ENCODE peak calls at places on chromosomes 4 and X, in six cellular contexts. One of them, this sample, is unnamed.

GRCh38 chr4:103400405-103400804 is 202.3 kb upstream of the CENPE start:
- DNase-seq in stimulated activated CD4-positive, alpha-beta T cell treated with anti-CD3 and anti-CD28 coated beads, Interleukin-4, amount 100 ng/mL, for 24 hours: no peak
- DNase-seq in iPS-NIHi11: peak; percentile 15
- DNase-seq in naive thymus-derived CD8-positive, alpha-beta T cell: no peak
- DNase-seq in NCI-H2081: no peak
- DNase-seq in DMS153: no peak
- DNase-seq in this sample: no peak

GRCh38 chr4:59987289-59987688 is 1212.8 kb upstream of the ADGRL3 start:
- DNase-seq in stimulated activated CD4-positive, alpha-beta T cell treated with anti-CD3 and anti-CD28 coated beads, Interleukin-4, amount 100 ng/mL, for 24 hours: no peak
- DNase-seq in iPS-NIHi11: no peak
- DNase-seq in naive thymus-derived CD8-positive, alpha-beta T cell: no peak
- DNase-seq in NCI-H2081: no peak
- DNase-seq in DMS153: no peak
- DNase-seq in this sample: no peak

GRCh38 chrX:37653397-37654085 is 32.0 kb upstream of the XK start:
- DNase-seq in stimulated activated CD4-positive, alpha-beta T cell treated with anti-CD3 and anti-CD28 coated beads, Interleukin-4, amount 100 ng/mL, for 24 hours: no peak
- DNase-seq in iPS-NIHi11: no peak
- DNase-seq in naive thymus-derived CD8-positive, alpha-beta T cell: no peak
- DNase-seq in NCI-H2081: no peak
- DNase-seq in DMS153: no peak
- DNase-seq in this sample: no peak

GRCh38 chr4:111717916-111718315 is 427.3 kb upstream of the FAM241A start:
- DNase-seq in stimulated activated CD4-positive, alpha-beta T cell treated with anti-CD3 and anti-CD28 coated beads, Interleukin-4, amount 100 ng/mL, for 24 hours: no peak
- DNase-seq in iPS-NIHi11: no peak
- DNase-seq in naive thymus-derived CD8-positive, alpha-beta T cell: no peak
- DNase-seq in NCI-H2081: no peak
- DNase-seq in DMS153: no peak
- DNase-seq in this sample: no peak

GRCh38 chrX:110407910-110408545 is 49.4 kb downstream of the RTL9 start:
- DNase-seq in stimulated activated CD4-positive, alpha-beta T cell treated with anti-CD3 and anti-CD28 coated beads, Interleukin-4, amount 100 ng/mL, for 24 hours: peak; percentile 60
- DNase-seq in iPS-NIHi11: peak; percentile 32
- DNase-seq in naive thymus-derived CD8-positive, alpha-beta T cell: peak; percentile 45
- DNase-seq in NCI-H2081: peak; percentile 78
- DNase-seq in DMS153: peak; percentile 31
- DNase-seq in this sample: peak; percentile 57

GRCh38 chr4:156888762-156889161 is 82.8 kb downstream of the PDGFC start:
- DNase-seq in stimulated activated CD4-positive, alpha-beta T cell treated with anti-CD3 and anti-CD28 coated beads, Interleukin-4, amount 100 ng/mL, for 24 hours: no peak
- DNase-seq in iPS-NIHi11: no peak
- DNase-seq in naive thymus-derived CD8-positive, alpha-beta T cell: no peak
- DNase-seq in NCI-H2081: no peak
- DNase-seq in DMS153: no peak
- DNase-seq in this sample: no peak

GRCh38 chr4:52780206-52780605 is 29.0 kb upstream of the ERVMER34-1 start:
- DNase-seq in stimulated activated CD4-positive, alpha-beta T cell treated with anti-CD3 and anti-CD28 coated beads, Interleukin-4, amount 100 ng/mL, for 24 hours: no peak
- DNase-seq in iPS-NIHi11: no peak
- DNase-seq in naive thymus-derived CD8-positive, alpha-beta T cell: no peak
- DNase-seq in NCI-H2081: no peak
- DNase-seq in DMS153: no peak
- DNase-seq in this sample: no peak

GRCh38 chr4:187019896-187020295 is 296.2 kb upstream of the FAT1 start:
- DNase-seq in stimulated activated CD4-positive, alpha-beta T cell treated with anti-CD3 and anti-CD28 coated beads, Interleukin-4, amount 100 ng/mL, for 24 hours: no peak
- DNase-seq in iPS-NIHi11: peak; percentile 36
- DNase-seq in naive thymus-derived CD8-positive, alpha-beta T cell: no peak
- DNase-seq in NCI-H2081: peak; percentile 30
- DNase-seq in DMS153: no peak
- DNase-seq in this sample: no peak

GRCh38 chrX:130174051-130174704 is 2.4 kb downstream of the RAB33A start:
- DNase-seq in stimulated activated CD4-positive, alpha-beta T cell treated with anti-CD3 and anti-CD28 coated beads, Interleukin-4, amount 100 ng/mL, for 24 hours: no peak
- DNase-seq in iPS-NIHi11: no peak
- DNase-seq in naive thymus-derived CD8-positive, alpha-beta T cell: no peak
- DNase-seq in NCI-H2081: no peak
- DNase-seq in DMS153: no peak
- DNase-seq in this sample: no peak

GRCh38 chr4:54384563-54384962 is 155.5 kb downstream of the PDGFRA start:
- DNase-seq in stimulated activated CD4-positive, alpha-beta T cell treated with anti-CD3 and anti-CD28 coated beads, Interleukin-4, amount 100 ng/mL, for 24 hours: no peak
- DNase-seq in iPS-NIHi11: peak; percentile 29
- DNase-seq in naive thymus-derived CD8-positive, alpha-beta T cell: peak; percentile 2
- DNase-seq in NCI-H2081: peak; percentile 32
- DNase-seq in DMS153: no peak
- DNase-seq in this sample: no peak

GRCh38 chr4:14924945-14925344 is 77.3 kb upstream of the CPEB2 start:
- DNase-seq in stimulated activated CD4-positive, alpha-beta T cell treated with anti-CD3 and anti-CD28 coated beads, Interleukin-4, amount 100 ng/mL, for 24 hours: no peak
- DNase-seq in iPS-NIHi11: no peak
- DNase-seq in naive thymus-derived CD8-positive, alpha-beta T cell: no peak
- DNase-seq in NCI-H2081: no peak
- DNase-seq in DMS153: no peak
- DNase-seq in this sample: no peak

GRCh38 chrX:30898886-30899285 is 9.8 kb upstream of the TAB3 start:
- DNase-seq in stimulated activated CD4-positive, alpha-beta T cell treated with anti-CD3 and anti-CD28 coated beads, Interleukin-4, amount 100 ng/mL, for 24 hours: no peak
- DNase-seq in iPS-NIHi11: no peak
- DNase-seq in naive thymus-derived CD8-positive, alpha-beta T cell: no peak
- DNase-seq in NCI-H2081: no peak
- DNase-seq in DMS153: no peak
- DNase-seq in this sample: no peak

GRCh38 chr4:89836031-89836777 is 757 bp downstream of the SNCA start:
- DNase-seq in stimulated activated CD4-positive, alpha-beta T cell treated with anti-CD3 and anti-CD28 coated beads, Interleukin-4, amount 100 ng/mL, for 24 hours: no peak
- DNase-seq in iPS-NIHi11: peak; percentile 43
- DNase-seq in naive thymus-derived CD8-positive, alpha-beta T cell: no peak
- DNase-seq in NCI-H2081: no peak
- DNase-seq in DMS153: no peak
- DNase-seq in this sample: no peak

GRCh38 chr4:78370625-78371372 is 180.8 kb upstream of the ANXA3 start:
- DNase-seq in stimulated activated CD4-positive, alpha-beta T cell treated with anti-CD3 and anti-CD28 coated beads, Interleukin-4, amount 100 ng/mL, for 24 hours: no peak
- DNase-seq in iPS-NIHi11: peak; percentile 39
- DNase-seq in naive thymus-derived CD8-positive, alpha-beta T cell: no peak
- DNase-seq in NCI-H2081: no peak
- DNase-seq in DMS153: no peak
- DNase-seq in this sample: no peak

GRCh38 chrX:39818071-39818470 is 279.7 kb downstream of the BCOR start:
- DNase-seq in stimulated activated CD4-positive, alpha-beta T cell treated with anti-CD3 and anti-CD28 coated beads, Interleukin-4, amount 100 ng/mL, for 24 hours: no peak
- DNase-seq in iPS-NIHi11: no peak
- DNase-seq in naive thymus-derived CD8-positive, alpha-beta T cell: no peak
- DNase-seq in NCI-H2081: no peak
- DNase-seq in DMS153: no peak
- DNase-seq in this sample: no peak

GRCh38 chrX:10038585-10038984 is 71.4 kb downstream of the CLDN34 start:
- DNase-seq in stimulated activated CD4-positive, alpha-beta T cell treated with anti-CD3 and anti-CD28 coated beads, Interleukin-4, amount 100 ng/mL, for 24 hours: no peak
- DNase-seq in iPS-NIHi11: no peak
- DNase-seq in naive thymus-derived CD8-positive, alpha-beta T cell: no peak
- DNase-seq in NCI-H2081: no peak
- DNase-seq in DMS153: no peak
- DNase-seq in this sample: no peak

GRCh38 chr4:165410214-165410613 is 31.4 kb downstream of the CPE start:
- DNase-seq in stimulated activated CD4-positive, alpha-beta T cell treated with anti-CD3 and anti-CD28 coated beads, Interleukin-4, amount 100 ng/mL, for 24 hours: no peak
- DNase-seq in iPS-NIHi11: no peak
- DNase-seq in naive thymus-derived CD8-positive, alpha-beta T cell: no peak
- DNase-seq in NCI-H2081: no peak
- DNase-seq in DMS153: no peak
- DNase-seq in this sample: no peak

GRCh38 chr4:46123872-46124755 is at the start of gene GABRG1:
- DNase-seq in stimulated activated CD4-positive, alpha-beta T cell treated with anti-CD3 and anti-CD28 coated beads, Interleukin-4, amount 100 ng/mL, for 24 hours: no peak
- DNase-seq in iPS-NIHi11: peak; percentile 47
- DNase-seq in naive thymus-derived CD8-positive, alpha-beta T cell: no peak
- DNase-seq in NCI-H2081: peak; percentile 75
- DNase-seq in DMS153: peak; percentile 23
- DNase-seq in this sample: no peak

GRCh38 chr4:3786196-3786869 is 20.1 kb downstream of the ADRA2C start:
- DNase-seq in stimulated activated CD4-positive, alpha-beta T cell treated with anti-CD3 and anti-CD28 coated beads, Interleukin-4, amount 100 ng/mL, for 24 hours: no peak
- DNase-seq in iPS-NIHi11: peak; percentile 61
- DNase-seq in naive thymus-derived CD8-positive, alpha-beta T cell: no peak
- DNase-seq in NCI-H2081: peak; percentile 42
- DNase-seq in DMS153: no peak
- DNase-seq in this sample: no peak

GRCh38 chr4:24209891-24210290 is 320.0 kb upstream of the PPARGC1A start:
- DNase-seq in stimulated activated CD4-positive, alpha-beta T cell treated with anti-CD3 and anti-CD28 coated beads, Interleukin-4, amount 100 ng/mL, for 24 hours: no peak
- DNase-seq in iPS-NIHi11: no peak
- DNase-seq in naive thymus-derived CD8-positive, alpha-beta T cell: no peak
- DNase-seq in NCI-H2081: no peak
- DNase-seq in DMS153: no peak
- DNase-seq in this sample: no peak

GRCh38 chr4:98583265-98583664 is 75.1 kb downstream of the TSPAN5 start:
- DNase-seq in stimulated activated CD4-positive, alpha-beta T cell treated with anti-CD3 and anti-CD28 coated beads, Interleukin-4, amount 100 ng/mL, for 24 hours: no peak
- DNase-seq in iPS-NIHi11: no peak
- DNase-seq in naive thymus-derived CD8-positive, alpha-beta T cell: no peak
- DNase-seq in NCI-H2081: no peak
- DNase-seq in DMS153: no peak
- DNase-seq in this sample: no peak

GRCh38 chr4:105912633-105913032 is 17.4 kb downstream of the NPNT start:
- DNase-seq in stimulated activated CD4-positive, alpha-beta T cell treated with anti-CD3 and anti-CD28 coated beads, Interleukin-4, amount 100 ng/mL, for 24 hours: no peak
- DNase-seq in iPS-NIHi11: no peak
- DNase-seq in naive thymus-derived CD8-positive, alpha-beta T cell: no peak
- DNase-seq in NCI-H2081: no peak
- DNase-seq in DMS153: no peak
- DNase-seq in this sample: no peak

GRCh38 chr4:78667764-78668163 is 108.4 kb upstream of the BMP2K start:
- DNase-seq in stimulated activated CD4-positive, alpha-beta T cell treated with anti-CD3 and anti-CD28 coated beads, Interleukin-4, amount 100 ng/mL, for 24 hours: no peak
- DNase-seq in iPS-NIHi11: no peak
- DNase-seq in naive thymus-derived CD8-positive, alpha-beta T cell: no peak
- DNase-seq in NCI-H2081: no peak
- DNase-seq in DMS153: no peak
- DNase-seq in this sample: no peak

GRCh38 chr4:105978684-105979296 is 83.5 kb downstream of the NPNT start:
- DNase-seq in stimulated activated CD4-positive, alpha-beta T cell treated with anti-CD3 and anti-CD28 coated beads, Interleukin-4, amount 100 ng/mL, for 24 hours: no peak
- DNase-seq in iPS-NIHi11: no peak
- DNase-seq in naive thymus-derived CD8-positive, alpha-beta T cell: no peak
- DNase-seq in NCI-H2081: no peak
- DNase-seq in DMS153: no peak
- DNase-seq in this sample: no peak

GRCh38 chrX:19747672-19748610 is 139.5 kb downstream of the SH3KBP1 start:
- DNase-seq in stimulated activated CD4-positive, alpha-beta T cell treated with anti-CD3 and anti-CD28 coated beads, Interleukin-4, amount 100 ng/mL, for 24 hours: peak; percentile 64
- DNase-seq in iPS-NIHi11: no peak
- DNase-seq in naive thymus-derived CD8-positive, alpha-beta T cell: peak; percentile 60
- DNase-seq in NCI-H2081: peak; percentile 49
- DNase-seq in DMS153: no peak
- DNase-seq in this sample: peak; percentile 63

GRCh38 chr4:81850701-81851100 is 379.0 kb upstream of the RASGEF1B start:
- DNase-seq in stimulated activated CD4-positive, alpha-beta T cell treated with anti-CD3 and anti-CD28 coated beads, Interleukin-4, amount 100 ng/mL, for 24 hours: no peak
- DNase-seq in iPS-NIHi11: no peak
- DNase-seq in naive thymus-derived CD8-positive, alpha-beta T cell: no peak
- DNase-seq in NCI-H2081: no peak
- DNase-seq in DMS153: no peak
- DNase-seq in this sample: no peak

GRCh38 chr4:23945521-23946017 is 55.7 kb upstream of the PPARGC1A start:
- DNase-seq in stimulated activated CD4-positive, alpha-beta T cell treated with anti-CD3 and anti-CD28 coated beads, Interleukin-4, amount 100 ng/mL, for 24 hours: no peak
- DNase-seq in iPS-NIHi11: no peak
- DNase-seq in naive thymus-derived CD8-positive, alpha-beta T cell: no peak
- DNase-seq in NCI-H2081: no peak
- DNase-seq in DMS153: no peak
- DNase-seq in this sample: no peak

GRCh38 chr4:103354006-103354405 is 155.9 kb upstream of the CENPE start:
- DNase-seq in stimulated activated CD4-positive, alpha-beta T cell treated with anti-CD3 and anti-CD28 coated beads, Interleukin-4, amount 100 ng/mL, for 24 hours: no peak
- DNase-seq in iPS-NIHi11: no peak
- DNase-seq in naive thymus-derived CD8-positive, alpha-beta T cell: no peak
- DNase-seq in NCI-H2081: no peak
- DNase-seq in DMS153: no peak
- DNase-seq in this sample: no peak

GRCh38 chr4:102832105-102832504 is 4.8 kb upstream of the UBE2D3 start:
- DNase-seq in stimulated activated CD4-positive, alpha-beta T cell treated with anti-CD3 and anti-CD28 coated beads, Interleukin-4, amount 100 ng/mL, for 24 hours: no peak
- DNase-seq in iPS-NIHi11: no peak
- DNase-seq in naive thymus-derived CD8-positive, alpha-beta T cell: no peak
- DNase-seq in NCI-H2081: no peak
- DNase-seq in DMS153: no peak
- DNase-seq in this sample: no peak

GRCh38 chrX:106791495-106791894 is 11.0 kb upstream of the TBC1D8B start:
- DNase-seq in stimulated activated CD4-positive, alpha-beta T cell treated with anti-CD3 and anti-CD28 coated beads, Interleukin-4, amount 100 ng/mL, for 24 hours: peak; percentile 3
- DNase-seq in iPS-NIHi11: no peak
- DNase-seq in naive thymus-derived CD8-positive, alpha-beta T cell: no peak
- DNase-seq in NCI-H2081: peak; percentile 14
- DNase-seq in DMS153: no peak
- DNase-seq in this sample: no peak

GRCh38 chr4:89820005-89820404 is 17.0 kb downstream of the SNCA start:
- DNase-seq in stimulated activated CD4-positive, alpha-beta T cell treated with anti-CD3 and anti-CD28 coated beads, Interleukin-4, amount 100 ng/mL, for 24 hours: no peak
- DNase-seq in iPS-NIHi11: no peak
- DNase-seq in naive thymus-derived CD8-positive, alpha-beta T cell: no peak
- DNase-seq in NCI-H2081: no peak
- DNase-seq in DMS153: no peak
- DNase-seq in this sample: no peak

GRCh38 chr4:85865256-85865655 is 390.3 kb downstream of the ARHGAP24 start:
- DNase-seq in stimulated activated CD4-positive, alpha-beta T cell treated with anti-CD3 and anti-CD28 coated beads, Interleukin-4, amount 100 ng/mL, for 24 hours: no peak
- DNase-seq in iPS-NIHi11: no peak
- DNase-seq in naive thymus-derived CD8-positive, alpha-beta T cell: no peak
- DNase-seq in NCI-H2081: no peak
- DNase-seq in DMS153: no peak
- DNase-seq in this sample: no peak

GRCh38 chrX:87732133-87732532 is 214.5 kb downstream of the KLHL4 start:
- DNase-seq in stimulated activated CD4-positive, alpha-beta T cell treated with anti-CD3 and anti-CD28 coated beads, Interleukin-4, amount 100 ng/mL, for 24 hours: no peak
- DNase-seq in iPS-NIHi11: peak; percentile 5
- DNase-seq in naive thymus-derived CD8-positive, alpha-beta T cell: no peak
- DNase-seq in NCI-H2081: no peak
- DNase-seq in DMS153: no peak
- DNase-seq in this sample: no peak

This sample was measured in effector CD4-positive, alpha-beta T cell.